ENCODE peak calls at places on chromosomes 12 and 14, in five cellular contexts. N, B, C, H and F are unnamed samples.

GRCh38 chr12:113980537-113981337 is 14.6 kb upstream of the RBM19 start:
- DNase-seq in B (peak; percentile 89), C (no peak), H (no peak), N (no peak), F (peak; percentile 42)

GRCh38 chr14:78997811-78998210 is 827.6 kb downstream of the NRXN3 start:
- DNase-seq in C (no peak), H (no peak), B (peak; percentile 72), N (peak; percentile 12), F (peak; percentile 46)

GRCh38 chr12:57864811-57865751 is 18.6 kb upstream of the CTDSP2 start:
- DNase-seq in H (peak; percentile 75), B (peak; percentile 87), C (peak; percentile 31), N (peak; percentile 68), F (peak; percentile 67)

GRCh38 chr12:25501565-25501964 is 51.5 kb downstream of the LMNTD1 start:
- DNase-seq in B (no peak), C (no peak), N (no peak), H (no peak), F (no peak)

GRCh38 chr12:13534645-13535398 is 338.3 kb downstream of the EMP1 start:
- DNase-seq in H (peak; percentile 79), N (peak; percentile 73), C (peak; percentile 60), B (peak; percentile 80), F (peak; percentile 62)

GRCh38 chr12:113287899-113288282 is 47.0 kb downstream of the SLC8B1 start:
- DNase-seq in N (no peak), B (no peak), H (no peak), C (no peak), F (no peak)

GRCh38 chr14:72883109-72883508 is 10.8 kb downstream of the DPF3 start:
- DNase-seq in C (no peak), H (no peak), B (no peak), N (no peak), F (no peak)

GRCh38 chr12:94074970-94075695 is 73.2 kb upstream of the PLXNC1 start:
- DNase-seq in N (no peak), C (no peak), H (peak; percentile 29), B (peak; percentile 85), F (no peak)

GRCh38 chr14:95895720-95896119 is 19.1 kb downstream of the TUNAR start:
- DNase-seq in C (no peak), H (peak; percentile 42), N (no peak), B (peak; percentile 56), F (no peak)

GRCh38 chr14:104665663-104666522 is 23.5 kb upstream of the INF2 start:
- DNase-seq in B (peak; percentile 54), C (peak; percentile 51), N (peak; percentile 71), H (peak; percentile 80), F (peak; percentile 92)

GRCh38 chr12:119556830-119557229 is 36.7 kb upstream of the TMEM233 start:
- DNase-seq in N (no peak), C (no peak), H (no peak), B (no peak), F (no peak)

GRCh38 chr12:132724506-132725220 is 14.0 kb downstream of the PGAM5 start:
- DNase-seq in H (no peak), N (no peak), B (no peak), C (no peak), F (no peak)

GRCh38 chr12:54991161-54991991 is 6.8 kb upstream of the TESPA1 start:
- DNase-seq in H (no peak), B (no peak), N (no peak), C (peak; percentile 57), F (no peak)

GRCh38 chr12:107749094-107749493 is 11.8 kb downstream of the PRDM4 start:
- DNase-seq in H (no peak), C (no peak), N (no peak), B (no peak), F (no peak)

GRCh38 chr14:25055998-25056687 is 6.2 kb upstream of the STXBP6 start:
- DNase-seq in H (no peak), B (no peak), N (no peak), C (no peak), F (no peak)

GRCh38 chr14:89551432-89551831 is 134.4 kb upstream of the FOXN3 start:
- DNase-seq in H (no peak), N (no peak), B (no peak), C (no peak), F (no peak)

GRCh38 chr12:129762436-129762835 is 141.4 kb downstream of the TMEM132D start:
- DNase-seq in H (no peak), C (no peak), B (no peak), N (no peak), F (no peak)

GRCh38 chr12:96876966-96877365 is 30.1 kb upstream of the NEDD1 start:
- DNase-seq in H (no peak), N (no peak), C (no peak), B (no peak), F (no peak)

DNA sequence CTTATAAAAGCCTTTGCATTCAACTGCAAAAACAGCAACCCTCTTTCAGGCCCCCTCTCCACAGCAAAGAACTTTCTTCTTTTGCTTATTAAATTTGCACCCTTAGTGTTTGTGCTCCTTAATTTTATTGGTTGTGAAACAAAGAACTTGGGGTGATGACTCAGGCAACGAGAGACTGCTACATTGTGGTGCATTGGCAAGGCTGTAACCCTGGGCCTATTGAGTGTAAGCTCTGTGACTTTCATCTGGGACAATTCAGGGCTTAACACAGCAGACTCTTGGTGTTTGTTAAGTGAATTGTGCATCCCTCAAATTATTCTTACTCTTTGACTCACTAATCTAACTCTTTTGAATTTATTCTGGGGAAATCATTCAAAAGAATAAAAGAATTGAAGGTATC is 149.2 kb downstream of the RPAP3 start:
- DNase-seq in B (no peak), H (no peak), C (no peak), N (no peak), F (no peak)
- H3K27ac ChIP-seq in B (no peak overlapping the region), H (no peak overlapping the region), C (no peak overlapping the region), N (no peak overlapping the region), F (no peak overlapping the region)

DNA sequence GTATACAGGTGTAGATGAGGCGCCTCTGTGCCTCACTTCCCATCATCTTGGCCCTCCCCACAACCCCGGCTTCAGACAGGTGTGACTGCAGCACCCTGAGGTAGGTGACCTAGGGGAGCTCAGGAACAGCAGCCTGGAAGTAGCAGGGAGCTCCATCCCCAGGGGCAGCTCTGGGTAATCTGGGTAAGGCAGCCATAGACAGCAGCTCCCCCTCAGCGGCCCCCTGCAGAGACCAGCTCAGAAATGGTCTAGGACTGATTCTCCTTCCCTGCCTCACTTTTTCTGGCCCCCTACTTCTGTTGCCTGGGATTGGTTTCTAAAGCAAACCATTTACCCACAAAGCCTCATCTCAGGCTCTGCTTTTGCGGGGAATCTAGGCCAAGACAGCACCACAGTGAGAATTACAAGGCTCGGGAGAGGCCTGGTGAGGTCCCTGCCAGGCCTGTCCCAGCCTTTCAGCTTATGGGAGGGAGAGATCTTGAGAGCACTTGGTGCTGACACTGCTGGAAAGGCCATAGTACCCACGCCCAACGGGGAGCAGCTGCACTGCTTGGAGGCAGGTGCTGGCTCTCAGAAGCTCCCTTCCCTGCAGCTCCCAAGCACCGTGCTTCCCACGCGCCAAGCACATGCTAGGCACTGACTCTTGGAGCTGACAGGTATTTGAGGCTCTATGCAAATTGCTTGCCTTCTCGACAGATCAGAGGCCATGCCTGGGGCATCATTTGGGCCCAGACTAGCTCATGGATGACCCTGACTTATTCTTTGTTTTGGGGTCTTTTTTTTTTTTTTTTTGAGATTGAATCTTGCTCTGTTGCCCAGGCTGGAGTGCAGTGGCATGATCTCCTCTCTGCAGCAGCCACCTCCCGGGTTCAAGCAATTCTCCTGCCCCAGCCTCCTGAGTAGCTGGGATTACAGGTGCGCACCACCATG is 45.1 kb upstream of the TRAF3 start:
- DNase-seq in H (no peak), N (no peak), B (no peak), C (no peak), F (no peak)
- TF ChIP-seq CTCF in H (no peak), N (no peak), B (no peak), C (no peak), F (no peak)

DNA sequence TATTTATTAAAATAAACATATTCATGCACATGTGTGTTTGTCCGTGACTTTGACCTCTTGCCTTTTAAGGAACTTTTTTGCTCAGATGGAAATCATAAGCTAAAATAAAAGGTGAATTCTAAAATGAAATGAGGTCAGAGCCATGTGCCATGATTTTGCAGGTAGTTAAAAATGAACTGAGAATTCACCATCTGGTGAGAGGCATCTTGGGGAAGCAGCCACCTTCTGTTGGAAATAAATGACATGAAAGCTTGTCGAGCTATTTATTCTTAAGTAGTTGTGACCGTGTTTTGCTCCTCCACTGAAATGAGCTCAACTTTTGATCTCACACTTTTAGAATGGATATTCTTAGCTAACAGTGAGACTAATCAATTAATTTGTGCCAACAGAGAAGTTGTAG is 56.8 kb upstream of the CNOT2 start:
- DNase-seq in N (no peak), C (no peak), H (no peak), B (no peak), F (no peak)
- H3K4me3 ChIP-seq in N (no peak overlapping the region), C (no peak overlapping the region), H (no peak overlapping the region), B (no peak overlapping the region), F (no peak overlapping the region)

DNA sequence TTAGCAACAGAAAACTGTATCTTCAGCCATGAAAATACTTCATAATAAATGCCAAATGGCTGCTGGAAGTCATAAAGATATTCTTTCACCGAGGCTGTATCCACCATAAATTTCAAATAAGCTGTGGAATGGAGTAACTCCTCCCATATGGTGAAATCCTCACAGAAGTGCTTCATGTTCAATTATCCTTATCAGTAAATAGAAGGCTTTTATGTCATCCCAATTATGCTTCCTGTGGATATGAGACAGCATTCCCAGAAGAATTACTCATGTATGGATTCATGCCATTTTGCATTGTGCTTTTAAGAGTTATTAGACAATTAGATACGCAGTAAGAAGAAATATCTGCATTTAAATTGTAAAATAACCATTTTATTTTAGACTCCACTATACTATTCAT is 99.0 kb downstream of the RTN1 start:
- DNase-seq in H (no peak), C (no peak), N (no peak), B (no peak), F (no peak)
- H3K27ac ChIP-seq in H (no peak overlapping the region), C (no peak overlapping the region), N (no peak overlapping the region), B (no peak overlapping the region), F (no peak overlapping the region)